ENCODE peak calls at places on chromosomes 5 and 9, in seven cellular contexts. N, P, O, F, C, A and G are unnamed samples.

GRCh38 chr9:134698587-134699342 is 57.2 kb downstream of the COL5A1 start:
- DNase-seq in C (peak), A (peak), P (peak), O (peak), F (peak), N (peak), G (peak)

GRCh38 chr5:179187681-179188575 is 127.8 kb downstream of the ZNF354C start:
- DNase-seq in C (no peak), O (no peak), A (peak), F (no peak), N (peak), P (no peak), G (no peak)

GRCh38 chr9:97907051-97907450 is 15.2 kb downstream of the TRMO start:
- DNase-seq in O (no peak), F (no peak), P (no peak), C (no peak), A (no peak), N (no peak), G (no peak)

GRCh38 chr5:180455872-180456271 is 38.3 kb upstream of the CNOT6 start:
- DNase-seq in P (no peak), F (no peak), A (no peak), O (no peak), C (no peak), N (no peak), G (peak)

GRCh38 chr9:79526149-79526672 is 45.6 kb upstream of the TLE4 start:
- DNase-seq in O (no peak), C (no peak), F (no peak), P (no peak), N (no peak), A (no peak), G (no peak)

GRCh38 chr5:61301820-61302563 is 30.1 kb upstream of the ZSWIM6 start:
- DNase-seq in A (peak), F (no peak), C (peak), P (peak), O (peak), N (no peak), G (peak)

GRCh38 chr5:148952097-148952828 is 110.6 kb downstream of the SH3TC2 start:
- DNase-seq in F (no peak), C (no peak), N (no peak), A (no peak), P (no peak), O (no peak), G (no peak)

GRCh38 chr5:72040513-72040912 is 66.8 kb upstream of the MAP1B start:
- DNase-seq in N (no peak), O (no peak), F (no peak), C (no peak), P (peak), A (no peak), G (no peak)

GRCh38 chr5:43066231-43066798 is 26.2 kb upstream of the ANXA2R start:
- DNase-seq in C (peak), F (peak), O (peak), P (peak), A (peak), N (peak), G (peak)

GRCh38 chr9:95018099-95018927 is 291.8 kb downstream of the AOPEP start:
- DNase-seq in F (no peak), A (peak), C (peak), N (peak), O (peak), P (peak), G (peak)

GRCh38 chr9:79829566-79830347 is 258.0 kb downstream of the TLE4 start:
- DNase-seq in C (no peak), F (no peak), P (no peak), O (no peak), A (no peak), N (no peak), G (no peak)

GRCh38 chr5:42461507-42461906 is 38.3 kb downstream of the GHR start:
- DNase-seq in C (no peak), O (no peak), P (no peak), N (no peak), A (no peak), F (no peak), G (no peak)

GRCh38 chr5:181120761-181121160 is 10.2 kb downstream of the OR2V1 start:
- DNase-seq in C (no peak), A (no peak), P (no peak), N (no peak), O (peak), F (no peak), G (peak)

GRCh38 chr9:120663380-120663779 is 50.9 kb downstream of the MEGF9 start:
- DNase-seq in A (no peak), P (no peak), O (no peak), C (no peak), F (no peak), N (no peak), G (no peak)

GRCh38 chr9:130570200-130570599 is 9.2 kb upstream of the FUBP3 start:
- DNase-seq in F (no peak), P (no peak), O (peak), C (no peak), A (peak), N (no peak), G (peak)

GRCh38 chr5:120538149-120538548 is 74.0 kb downstream of the PRR16 start:
- DNase-seq in P (no peak), F (no peak), A (peak), O (peak), C (peak), N (no peak), G (peak)

GRCh38 chr5:21688655-21689054 is 1164.5 kb downstream of the CDH12 start:
- DNase-seq in F (no peak), O (peak), A (peak), P (no peak), C (peak), N (no peak), G (peak)

GRCh38 chr5:74257645-74258328 is 382.7 kb downstream of the ENC1 start:
- DNase-seq in C (no peak), P (no peak), A (peak), N (peak), O (peak), F (peak), G (peak)

GRCh38 chr9:89449261-89449671 is 48.6 kb downstream of the SEMA4D start:
- DNase-seq in N (no peak), O (no peak), P (no peak), A (no peak), F (no peak), C (no peak), G (no peak)

GRCh38 chr5:148224131-148224742 is 14.1 kb upstream of the MARCOL start:
- DNase-seq in A (no peak), F (no peak), O (peak), P (no peak), N (no peak), C (peak), G (peak)

GRCh38 chr9:27499481-27499880 is 24.6 kb upstream of the IFNK start:
- DNase-seq in P (no peak), N (peak), O (peak), A (peak), F (no peak), C (peak), G (peak)

GRCh38 chr5:54619732-54620582 is 102.4 kb downstream of the SNX18 start:
- DNase-seq in C (no peak), O (peak), F (no peak), N (no peak), P (no peak), A (peak), G (peak)

GRCh38 chr5:157294692-157295091 is 28.8 kb downstream of the CYFIP2 start:
- DNase-seq in C (no peak), O (no peak), N (peak), F (no peak), A (no peak), P (no peak), G (peak)

GRCh38 chr9:91771027-91771426 is 179.0 kb downstream of the ROR2 start:
- DNase-seq in A (peak), C (peak), F (no peak), O (peak), P (peak), N (peak), G (peak)

GRCh38 chr5:22465616-22466015 is 387.5 kb downstream of the CDH12 start:
- DNase-seq in O (no peak), F (no peak), P (no peak), N (no peak), A (no peak), C (no peak), G (no peak)

GRCh38 chr5:84383816-84384603 is 670 bp downstream of the EDIL3 start:
- DNase-seq in P (peak), O (peak), C (peak), F (no peak), N (peak), A (peak), G (peak)

GRCh38 chr9:33329996-33330395 is 39.7 kb downstream of the NFX1 start:
- DNase-seq in F (no peak), A (peak), C (peak), P (no peak), N (no peak), O (peak), G (peak)

GRCh38 chr9:89635007-89635742 is 30.4 kb downstream of the GADD45G start:
- DNase-seq in F (no peak), C (peak), A (peak), O (peak), P (no peak), N (no peak), G (peak)

DNA sequence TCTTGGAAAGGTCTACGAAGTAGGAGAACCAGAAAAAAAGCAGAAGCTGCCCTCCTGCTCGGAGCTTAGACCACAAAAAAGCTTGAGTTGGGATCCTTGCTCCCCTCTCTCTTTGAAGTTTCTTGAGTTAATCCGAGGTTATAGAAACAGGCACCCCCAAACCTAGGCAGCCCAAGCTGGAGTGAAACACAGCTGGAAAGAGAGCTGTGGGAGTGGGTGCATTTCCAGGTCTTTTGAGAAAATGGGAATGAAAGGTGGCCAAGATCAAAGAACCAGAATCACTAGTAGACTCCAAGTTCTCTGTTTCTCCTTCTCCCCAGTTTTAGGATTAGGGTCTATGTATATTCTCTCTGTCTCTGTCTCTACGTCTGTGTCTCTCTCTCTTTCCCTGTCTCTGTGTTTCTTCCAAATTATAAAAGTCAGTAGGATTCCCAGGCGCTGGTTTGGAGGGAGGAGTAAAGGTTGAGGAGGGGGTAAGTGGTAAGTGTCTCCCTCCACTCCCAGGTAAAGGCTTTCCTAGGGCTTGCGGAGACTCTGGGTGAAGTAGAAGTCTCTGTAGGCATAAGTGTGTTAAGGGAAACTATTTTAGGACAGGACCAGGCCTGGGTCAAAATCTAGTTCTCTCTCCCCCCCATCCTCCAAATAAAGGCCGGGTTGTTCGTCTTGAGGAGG is 2.9 kb downstream of the LHX2 start:
- DNase-seq in O (no peak), N (no peak), P (no peak), F (no peak), C (no peak), A (no peak), G (no peak)
- TF ChIP-seq EZH2 in O (no peak), N (peak), P (no peak), F (no peak), C (no peak), A (peak), G (no peak)

DNA sequence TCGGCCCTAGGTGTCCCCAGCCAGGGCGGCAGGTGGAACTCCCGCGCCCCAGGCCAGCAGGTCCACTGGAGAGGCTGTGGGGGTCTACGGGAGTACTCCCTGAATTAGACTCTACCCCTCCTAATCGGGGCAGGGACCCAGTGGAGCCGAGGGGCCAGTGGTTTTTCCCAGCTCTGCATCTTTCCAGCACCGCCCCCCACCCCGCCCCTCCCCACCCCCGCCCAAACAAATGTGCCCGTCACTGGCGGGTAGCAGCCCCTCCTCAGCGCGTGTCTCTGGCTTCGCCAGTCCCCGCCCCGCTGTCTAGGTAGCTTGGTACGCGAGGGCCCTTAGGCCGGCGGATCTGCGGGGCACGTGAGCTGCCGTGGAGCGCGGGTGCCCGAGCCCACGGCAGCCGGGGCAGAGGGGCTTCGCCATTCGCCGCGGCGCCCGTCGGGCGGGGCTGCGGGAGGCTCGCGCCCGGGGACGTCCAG is 7.0 kb downstream of the UNC5A start:
- DNase-seq in O (no peak), P (peak), C (no peak), F (peak), A (no peak), N (peak), G (no peak)
- TF ChIP-seq EZH2 in O (no peak), P (no peak), C (no peak), F (no peak), A (no peak), N (no peak), G (no peak)

DNA sequence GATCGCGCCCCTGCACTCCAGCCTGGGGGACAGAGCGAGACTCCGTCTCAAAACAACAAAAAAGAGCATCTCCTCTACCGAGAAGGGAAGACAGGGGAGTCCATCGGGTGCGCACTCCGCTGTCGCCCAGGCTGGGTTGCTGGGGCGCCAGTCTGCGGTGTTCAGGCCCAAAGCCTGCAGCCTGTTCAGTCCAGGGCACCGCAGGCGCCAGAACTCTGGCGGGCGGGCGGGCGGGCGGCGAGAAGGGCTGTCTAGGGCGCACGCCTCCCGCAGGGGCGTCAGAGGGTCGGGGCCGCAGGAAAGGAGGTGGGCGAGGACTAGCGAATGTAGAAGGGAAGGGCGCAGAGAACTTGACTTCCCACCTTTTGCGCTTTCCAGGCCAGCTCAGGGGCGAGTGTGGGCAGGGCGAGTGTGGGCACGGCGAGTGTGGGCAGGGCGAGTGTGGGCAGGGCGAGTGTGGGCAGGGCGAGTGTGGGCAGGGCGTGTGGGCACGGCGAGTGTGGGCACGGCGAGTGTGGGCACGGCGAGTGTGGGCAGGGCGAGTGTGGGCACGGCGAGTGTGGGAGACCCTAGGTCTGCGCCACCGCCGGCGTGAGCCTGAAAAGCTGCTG is 10.5 kb downstream of the PROP1 start:
- DNase-seq in A (no peak), N (peak), P (no peak), C (no peak), F (no peak), O (no peak), G (no peak)
- TF ChIP-seq EZH2 in A (no peak), N (no peak), P (no peak), C (no peak), F (no peak), O (no peak), G (no peak)

GRCh38 chr5:135033026-135033861 is 784 bp downstream of the PITX1 start:
- DNase-seq in P (peak), F (peak), N (peak), O (peak), A (peak), C (peak), G (peak)

GRCh38 chr5:135035678-135036030 is 1.6 kb upstream of the PITX1 start:
- DNase-seq in C (no peak), F (no peak), N (no peak), P (no peak), A (no peak), O (no peak), G (no peak)

GRCh38 chr5:135033866-135034185 is 202 bp downstream of the PITX1 start:
- DNase-seq in N (no peak), A (no peak), O (peak), C (no peak), P (peak), F (no peak), G (no peak)

GRCh38 chr5:135034963-135035677 is 1.1 kb upstream of the PITX1 start:
- DNase-seq in N (no peak), F (peak), O (no peak), A (no peak), C (no peak), P (no peak), G (peak)

DNA sequence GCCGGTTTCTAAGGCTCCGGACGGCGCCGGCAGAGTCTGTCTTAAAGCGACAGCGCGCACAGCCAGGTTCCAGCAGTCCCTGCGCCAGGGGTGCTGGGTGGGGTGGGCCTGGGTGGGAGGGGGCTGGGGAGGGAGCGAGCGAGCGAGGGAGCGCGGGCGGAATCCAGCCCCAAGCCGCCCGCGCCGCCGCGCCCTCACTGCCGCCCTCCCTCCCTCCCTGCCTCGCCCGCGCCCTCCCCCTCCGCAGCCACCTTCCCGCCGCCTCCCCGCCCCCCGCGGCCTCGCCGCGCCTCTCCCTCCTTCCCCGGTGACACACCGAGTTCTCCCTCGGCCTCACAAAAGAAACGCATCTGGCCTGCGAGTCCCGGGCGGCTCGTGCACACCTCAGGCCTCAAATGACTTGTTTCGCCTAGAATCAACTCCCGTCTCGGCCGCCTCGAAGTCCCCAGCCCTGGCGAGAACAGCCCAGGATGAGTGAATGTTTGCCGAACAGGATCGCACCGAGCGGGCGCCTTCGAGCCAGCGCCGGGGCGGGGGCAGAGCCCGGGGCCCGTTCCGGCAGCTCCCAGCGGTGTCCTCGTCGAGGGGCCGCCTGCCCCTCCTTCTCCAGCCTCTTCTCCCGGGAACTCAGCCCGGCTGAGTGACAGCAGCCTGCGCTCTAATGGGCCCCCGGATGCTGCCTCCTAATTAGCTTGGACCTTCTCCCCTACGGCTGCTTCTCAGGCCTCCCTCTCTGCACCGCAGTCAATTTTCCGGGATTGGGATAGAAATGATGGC is at the start of gene PITX1:
- DNase-seq in F (peak), A (peak), O (peak), C (peak), N (peak), P (peak), G (peak)
- TF ChIP-seq EZH2 in F (no peak), A (peak), O (peak), C (no peak), N (peak), P (peak), G (no peak)

GRCh38 chr9:117649126-117649525 is 55.1 kb upstream of the TLR4 start:
- DNase-seq in O (peak), A (no peak), P (no peak), N (no peak), C (no peak), F (no peak), G (no peak)

GRCh38 chr9:117645245-117645636 is 59.0 kb upstream of the TLR4 start:
- DNase-seq in A (no peak), F (no peak), N (no peak), C (no peak), O (no peak), P (peak), G (no peak)

GRCh38 chr9:117644133-117644532 is 60.1 kb upstream of the TLR4 start:
- DNase-seq in C (no peak), N (no peak), O (no peak), P (no peak), F (no peak), A (no peak), G (no peak)

GRCh38 chr9:117644607-117645244 is 59.5 kb upstream of the TLR4 start:
- DNase-seq in O (peak), F (peak), C (peak), N (peak), P (peak), A (peak), G (peak)

DNA sequence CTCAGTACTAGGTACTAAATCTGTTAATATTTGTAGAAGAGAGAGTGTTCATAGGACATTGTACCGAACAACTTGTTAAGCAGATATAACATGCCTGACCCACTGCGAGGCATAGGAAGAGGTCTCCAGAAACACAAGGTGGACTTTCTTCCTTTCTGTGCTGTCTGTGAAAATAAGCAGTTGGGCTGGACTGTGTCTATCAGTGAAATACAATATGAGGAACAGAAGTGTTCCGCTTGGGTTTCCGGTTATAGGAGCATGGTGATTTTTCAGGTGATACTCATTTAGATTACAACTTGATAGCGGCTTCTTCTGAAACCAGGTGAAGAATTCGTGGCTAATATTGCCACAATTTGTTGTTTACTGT is 60.9 kb upstream of the TLR4 start:
- DNase-seq in O (no peak), C (no peak), N (no peak), F (no peak), P (no peak), A (no peak), G (no peak)
- TF ChIP-seq EZH2 in O (no peak), C (no peak), N (no peak), F (no peak), P (no peak), A (no peak), G (no peak)